ENCODE peak calls at places on chromosomes 5 and 9, in six cellular contexts. X, N, W, I, G and P are unnamed samples.

GRCh38 chr5:131633830-131634229 is 1.2 kb downstream of the RAPGEF6 start:
- DNase-seq in X (no peak), N (no peak), W (no peak), I (no peak), G (no peak), P (no peak)

GRCh38 chr5:132136906-132137305 is 63.3 kb downstream of the CSF2 start:
- DNase-seq in X (no peak), N (no peak), W (peak), I (no peak), G (peak), P (no peak)

GRCh38 chr5:96088676-96089075 is 127.0 kb upstream of the ELL2 start:
- DNase-seq in X (no peak), N (no peak), W (no peak), I (no peak), G (no peak), P (no peak)

GRCh38 chr5:93294996-93295395 is 286.0 kb downstream of the NR2F1-AS1 start:
- DNase-seq in X (no peak), N (no peak), W (peak), I (no peak), G (no peak), P (no peak)

GRCh38 chr5:113760486-113760885 is 247.0 kb downstream of the YTHDC2 start:
- DNase-seq in X (no peak), N (no peak), W (peak), I (no peak), G (no peak), P (no peak)

GRCh38 chr9:105455836-105456475 is 8.1 kb downstream of the FSD1L start:
- DNase-seq in X (no peak), N (no peak), W (no peak), I (no peak), G (no peak), P (no peak)

GRCh38 chr5:139415221-139415861 is 11.5 kb upstream of the SPATA24 start:
- DNase-seq in X (no peak), N (no peak), W (no peak), I (no peak), G (no peak), P (no peak)

GRCh38 chr5:142000709-142001484 is 11.9 kb downstream of the GNPDA1 start:
- DNase-seq in X (peak), N (peak), W (peak), I (peak), G (no peak), P (no peak)

GRCh38 chr5:111385970-111386831 is 126.1 kb downstream of the STARD4 start:
- DNase-seq in X (no peak), N (peak), W (no peak), I (no peak), G (no peak), P (no peak)

GRCh38 chr5:19886123-19886921 is 101.7 kb downstream of the CDH18 start:
- DNase-seq in X (no peak), N (no peak), W (peak), I (no peak), G (peak), P (no peak)

GRCh38 chr9:124869986-124870560 is 8.1 kb downstream of the ARPC5L start:
- DNase-seq in X (peak), N (peak), W (peak), I (peak), G (no peak), P (no peak)

GRCh38 chr5:73625314-73625904 is 587 bp upstream of the ARHGEF28 start:
- DNase-seq in X (no peak), N (peak), W (peak), I (no peak), G (no peak), P (no peak)

GRCh38 chr5:113510836-113511451 is 2.5 kb upstream of the YTHDC2 start:
- DNase-seq in X (no peak), N (no peak), W (peak), I (no peak), G (no peak), P (no peak)

GRCh38 chr5:27682600-27682999 is 644.2 kb upstream of the CDH9 start:
- DNase-seq in X (no peak), N (peak), W (no peak), I (no peak), G (no peak), P (no peak)

GRCh38 chr9:79166005-79166404 is 405.8 kb upstream of the TLE4 start:
- DNase-seq in X (no peak), N (no peak), W (peak), I (no peak), G (no peak), P (no peak)

GRCh38 chr5:1112596-1113331 is 901 bp upstream of the SLC12A7 start:
- DNase-seq in X (no peak), N (no peak), W (no peak), I (no peak), G (no peak), P (no peak)

GRCh38 chr5:115816226-115817042 is at the start of gene CDO1:
- DNase-seq in X (no peak), N (peak), W (peak), I (peak), G (no peak), P (no peak)

GRCh38 chr9:70935856-70936255 is 185.6 kb downstream of the TRPM3 start:
- DNase-seq in X (no peak), N (no peak), W (peak), I (no peak), G (no peak), P (no peak)

GRCh38 chr5:150781706-150782614 is 3.4 kb downstream of the SMIM3 start:
- DNase-seq in X (peak), N (no peak), W (peak), I (no peak), G (peak), P (peak)